ENCODE peak calls at places on chromosomes 5 and 9, in six cellular contexts. One of them, this sample, is unnamed.

GRCh38 chr5:138936-139335 is 47.0 kb downstream of the PLEKHG4B start:
- DNase-seq in GM23338: no peak
- DNase-seq in AG04450: no peak
- DNase-seq in H1: no peak
- DNase-seq in A673: no peak
- DNase-seq in pancreas: no peak
- DNase-seq in this sample: no peak

GRCh38 chr9:117957267-117957666 is 253.1 kb downstream of the TLR4 start:
- DNase-seq in pancreas: no peak
- DNase-seq in GM23338: no peak
- DNase-seq in H1: no peak
- DNase-seq in A673: no peak
- DNase-seq in AG04450: no peak
- DNase-seq in this sample: no peak

GRCh38 chr9:3858961-3859360 is 333.2 kb upstream of the RFX3 start:
- DNase-seq in H1: no peak
- DNase-seq in A673: no peak
- DNase-seq in AG04450: no peak
- DNase-seq in pancreas: no peak
- DNase-seq in GM23338: no peak
- DNase-seq in this sample: no peak

GRCh38 chr5:175861337-175862130 is 9.8 kb upstream of the CPLX2 start:
- DNase-seq in GM23338: no peak
- DNase-seq in pancreas: no peak
- DNase-seq in A673: no peak
- DNase-seq in H1: no peak
- DNase-seq in AG04450: no peak
- DNase-seq in this sample: no peak

GRCh38 chr5:37619353-37619752 is 220.5 kb downstream of the GDNF start:
- DNase-seq in H1: no peak
- DNase-seq in pancreas: no peak
- DNase-seq in GM23338: no peak
- DNase-seq in A673: no peak
- DNase-seq in AG04450: peak
- DNase-seq in this sample: no peak

GRCh38 chr5:4442221-4442620 is 697.9 kb upstream of the ADAMTS16 start:
- DNase-seq in GM23338: no peak
- DNase-seq in H1: no peak
- DNase-seq in A673: no peak
- DNase-seq in pancreas: no peak
- DNase-seq in AG04450: no peak
- DNase-seq in this sample: no peak

GRCh38 chr5:153480401-153480800 is 10.1 kb upstream of the GRIA1 start:
- DNase-seq in H1: no peak
- DNase-seq in GM23338: no peak
- DNase-seq in AG04450: no peak
- DNase-seq in A673: no peak
- DNase-seq in pancreas: no peak
- DNase-seq in this sample: no peak

GRCh38 chr5:133108481-133108921 is 56.7 kb downstream of the HSPA4 start:
- DNase-seq in AG04450: no peak
- DNase-seq in GM23338: no peak
- DNase-seq in pancreas: no peak
- DNase-seq in H1: no peak
- DNase-seq in A673: no peak
- DNase-seq in this sample: no peak

GRCh38 chr5:139388198-139388821 is 1.4 kb downstream of the MZB1 start:
- DNase-seq in GM23338: peak
- DNase-seq in pancreas: no peak
- DNase-seq in H1: no peak
- DNase-seq in A673: peak
- DNase-seq in AG04450: no peak
- DNase-seq in this sample: no peak

GRCh38 chr9:129840024-129840423 is 4.8 kb downstream of the USP20 start:
- DNase-seq in pancreas: no peak
- DNase-seq in H1: no peak
- DNase-seq in AG04450: no peak
- DNase-seq in A673: no peak
- DNase-seq in GM23338: no peak
- DNase-seq in this sample: no peak

GRCh38 chr5:148559461-148559860 is 94.9 kb downstream of the HTR4 start:
- DNase-seq in A673: no peak
- DNase-seq in pancreas: peak
- DNase-seq in H1: no peak
- DNase-seq in GM23338: peak
- DNase-seq in AG04450: no peak
- DNase-seq in this sample: no peak

GRCh38 chr9:2157277-2158105 is 142.3 kb downstream of the SMARCA2 start:
- DNase-seq in A673: peak
- DNase-seq in AG04450: no peak
- DNase-seq in H1: no peak
- DNase-seq in GM23338: peak
- DNase-seq in pancreas: peak
- DNase-seq in this sample: peak

GRCh38 chr9:107462691-107463090 is 26.9 kb downstream of the KLF4 start:
- DNase-seq in A673: no peak
- DNase-seq in pancreas: no peak
- DNase-seq in GM23338: no peak
- DNase-seq in AG04450: no peak
- DNase-seq in H1: no peak
- DNase-seq in this sample: no peak

GRCh38 chr5:67537439-67538342 is 341.1 kb upstream of the CD180 start:
- DNase-seq in AG04450: no peak
- DNase-seq in pancreas: no peak
- DNase-seq in GM23338: no peak
- DNase-seq in H1: no peak
- DNase-seq in A673: no peak
- DNase-seq in this sample: no peak

GRCh38 chr5:116454417-116454927 is 120.2 kb downstream of the SEMA6A start:
- DNase-seq in GM23338: no peak
- DNase-seq in A673: peak
- DNase-seq in pancreas: no peak
- DNase-seq in AG04450: peak
- DNase-seq in H1: no peak
- DNase-seq in this sample: no peak

GRCh38 chr9:90838098-90838497 is 36.5 kb downstream of the SYK start:
- DNase-seq in H1: no peak
- DNase-seq in AG04450: no peak
- DNase-seq in A673: no peak
- DNase-seq in GM23338: peak
- DNase-seq in pancreas: no peak
- DNase-seq in this sample: no peak
- TF ChIP-seq CTCF in H1: no peak
- TF ChIP-seq CTCF in AG04450: no peak
- TF ChIP-seq CTCF in A673: no peak
- TF ChIP-seq CTCF in GM23338: peak
- TF ChIP-seq CTCF in pancreas: no peak
- TF ChIP-seq CTCF in this sample: peak

DNA sequence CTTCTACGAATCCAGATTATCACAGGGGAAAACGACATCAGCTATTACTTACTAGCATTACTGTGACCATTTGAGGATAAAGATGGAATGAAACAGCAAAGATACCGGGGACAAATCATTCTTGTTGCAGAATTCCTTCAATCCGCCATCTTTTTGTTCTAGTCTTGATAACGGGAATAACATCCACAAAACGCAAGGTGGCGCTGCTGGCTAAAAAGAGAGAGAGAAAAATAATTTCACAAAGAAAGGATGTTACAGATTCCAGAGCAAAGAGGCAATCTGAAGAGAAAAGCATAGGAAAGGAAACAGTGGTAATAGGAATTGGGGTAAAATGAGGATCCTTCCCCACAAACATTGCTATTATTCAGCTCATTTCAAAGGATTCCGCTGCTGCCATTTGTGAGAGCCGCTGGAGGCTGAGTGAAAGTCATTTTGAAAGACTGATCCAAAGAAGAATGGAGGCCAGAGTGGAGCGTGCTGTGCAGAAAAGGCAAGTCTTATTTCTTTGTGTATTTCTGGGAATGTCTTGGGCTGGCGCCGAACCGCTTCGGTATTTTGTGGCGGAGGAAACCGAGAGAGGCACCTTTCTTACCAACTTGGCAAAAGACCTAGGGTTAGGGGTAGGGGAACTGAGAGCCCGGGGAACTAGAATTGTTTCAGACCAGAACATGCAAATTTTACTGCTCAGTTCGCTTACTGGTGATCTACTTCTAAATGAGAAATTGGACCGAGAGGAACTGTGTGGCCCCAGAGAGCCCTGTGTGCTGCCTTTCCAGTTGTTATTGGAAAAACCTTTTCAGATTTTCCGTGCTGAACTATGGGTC is at the start of gene PCDHB7:
- DNase-seq in H1: no peak
- DNase-seq in A673: peak
- DNase-seq in GM23338: peak
- DNase-seq in AG04450: no peak
- DNase-seq in pancreas: no peak
- DNase-seq in this sample: no peak
- H3K4me3 ChIP-seq in H1: no peak
- H3K4me3 ChIP-seq in A673: peak
- H3K4me3 ChIP-seq in GM23338: no peak
- H3K4me3 ChIP-seq in AG04450: no peak
- H3K4me3 ChIP-seq in pancreas: no peak
- H3K4me3 ChIP-seq in this sample: peak

GRCh38 chr5:126520593-126520953 is 74.4 kb downstream of the ALDH7A1 start:
- DNase-seq in pancreas: no peak
- DNase-seq in A673: no peak
- DNase-seq in GM23338: no peak
- DNase-seq in AG04450: no peak
- DNase-seq in H1: no peak
- DNase-seq in this sample: no peak
- TF ChIP-seq CTCF in pancreas: no peak
- TF ChIP-seq CTCF in A673: no peak
- TF ChIP-seq CTCF in GM23338: no peak
- TF ChIP-seq CTCF in AG04450: no peak
- TF ChIP-seq CTCF in H1: no peak
- TF ChIP-seq CTCF in this sample: no peak

GRCh38 chr5:13985736-13986418 is 41.4 kb upstream of the DNAH5 start:
- DNase-seq in A673: peak
- DNase-seq in AG04450: peak
- DNase-seq in GM23338: no peak
- DNase-seq in H1: no peak
- DNase-seq in pancreas: no peak
- DNase-seq in this sample: no peak
- H3K4me3 ChIP-seq in A673: no peak
- H3K4me3 ChIP-seq in AG04450: peak
- H3K4me3 ChIP-seq in GM23338: no peak
- H3K4me3 ChIP-seq in H1: no peak
- H3K4me3 ChIP-seq in pancreas: no peak
- H3K4me3 ChIP-seq in this sample: no peak

GRCh38 chr9:137415451-137415850 is 7.5 kb downstream of the EXD3 start:
- DNase-seq in AG04450: no peak
- DNase-seq in pancreas: no peak
- DNase-seq in H1: no peak
- DNase-seq in GM23338: no peak
- DNase-seq in A673: no peak
- DNase-seq in this sample: no peak
- TF ChIP-seq CTCF in AG04450: no peak
- TF ChIP-seq CTCF in pancreas: no peak
- TF ChIP-seq CTCF in H1: no peak
- TF ChIP-seq CTCF in GM23338: no peak
- TF ChIP-seq CTCF in A673: no peak
- TF ChIP-seq CTCF in this sample: no peak

DNA sequence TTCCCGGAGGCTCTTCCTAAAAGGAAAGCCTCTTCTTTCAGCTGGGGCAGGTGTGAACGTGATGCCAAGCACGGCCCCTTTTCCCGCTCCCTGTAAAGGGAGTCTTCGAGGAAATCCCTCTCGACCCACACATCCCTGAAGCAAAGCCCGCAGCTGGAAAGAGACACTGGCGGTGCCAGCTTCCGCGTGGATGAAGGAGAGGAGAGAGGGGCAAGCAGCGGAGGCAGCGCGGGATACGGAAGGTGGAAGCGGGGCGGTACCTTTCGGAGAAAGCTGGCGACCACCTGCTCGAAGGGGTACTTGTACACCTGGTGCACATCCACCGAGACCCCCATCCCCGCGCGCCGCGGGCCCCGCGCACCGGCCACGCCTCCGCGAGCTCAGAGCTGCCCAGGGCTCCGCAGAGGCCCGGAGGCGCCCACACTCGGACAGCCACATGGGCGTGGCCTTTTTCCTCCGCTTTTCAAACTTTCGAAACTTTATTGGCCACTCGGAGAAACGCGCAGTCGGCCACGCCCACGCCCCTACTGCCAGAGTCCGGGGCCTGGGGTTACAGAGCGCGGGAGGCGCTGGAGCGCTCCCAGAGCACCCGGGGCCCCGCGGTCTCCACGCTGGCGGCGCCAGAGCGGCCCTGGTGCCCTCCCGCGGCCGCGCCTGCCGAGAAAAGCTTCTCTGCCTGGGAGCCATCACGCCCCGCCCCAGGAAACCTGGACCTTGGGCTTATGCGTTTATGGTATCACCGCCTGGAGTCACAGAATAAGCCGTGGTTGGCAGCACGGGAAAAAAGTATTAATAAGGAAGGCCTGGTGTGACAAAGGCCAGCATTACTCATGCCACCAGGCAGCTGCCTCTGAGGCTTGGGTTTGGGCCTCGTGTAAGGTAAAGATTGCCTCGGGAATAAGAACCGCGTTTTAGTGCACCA is at the start of gene PRELID2:
- DNase-seq in GM23338: peak
- DNase-seq in pancreas: peak
- DNase-seq in A673: peak
- DNase-seq in AG04450: peak
- DNase-seq in H1: peak
- DNase-seq in this sample: peak
- H3K4me3 ChIP-seq in GM23338: peak
- H3K4me3 ChIP-seq in pancreas: peak
- H3K4me3 ChIP-seq in A673: peak
- H3K4me3 ChIP-seq in AG04450: peak
- H3K4me3 ChIP-seq in H1: peak
- H3K4me3 ChIP-seq in this sample: peak

This sample was measured in left ventricle myocardium inferior.